ENCODE peak calls at places on chromosomes 3 and 15, in four cellular contexts. L is BE2C, S is heart left ventricle, W is lower lobe of right lung. H is an unnamed sample. For H3K36me3, the result is how much of the 10 kb centered on the place peaks cover.

GRCh38 chr15:83282859-83283812 is 1.3 kb downstream of the BNC1 start:
- DNase-seq in W (no peak), L (no peak), S (peak), H (no peak)

GRCh38 chr3:127226946-127227842 is 34.3 kb downstream of the PRR23E start:
- DNase-seq in S (no peak), L (no peak), W (no peak), H (no peak)

GRCh38 chr3:82354181-82354696 is 592.8 kb upstream of the GBE1 start:
- DNase-seq in S (no peak), W (no peak), L (no peak), H (no peak)

GRCh38 chr3:38649500-38650247 is at the start of gene SCN5A:
- DNase-seq in L (peak), W (peak), S (peak), H (peak)

GRCh38 chr15:48962662-48963523 is 826 bp downstream of the SHC4 start:
- DNase-seq in S (no peak), W (no peak), L (peak), H (peak)

GRCh38 chr3:151003024-151003771 is 30.7 kb upstream of the CLRN1 start:
- DNase-seq in W (no peak), S (no peak), L (no peak), H (no peak)

GRCh38 chr3:195076981-195077610 is 193.9 kb downstream of the XXYLT1 start:
- DNase-seq in W (peak), S (no peak), L (peak), H (peak)

GRCh38 chr15:99482993-99483392 is 82.8 kb upstream of the MEF2A start:
- DNase-seq in S (no peak), L (no peak), W (no peak), H (no peak)

GRCh38 chr15:72902929-72903260 is 119.3 kb upstream of the ADPGK start:
- DNase-seq in S (no peak), L (no peak), W (no peak), H (no peak)

GRCh38 chr15:35929740-35930444 is 383.9 kb upstream of the DPH6 start:
- DNase-seq in S (no peak), W (no peak), L (no peak), H (no peak)

GRCh38 chr3:86563358-86563970 is 427.5 kb downstream of the VGLL3 start:
- DNase-seq in W (no peak), S (no peak), L (no peak), H (no peak)

GRCh38 chr3:185687479-185687878 is 101.4 kb downstream of the SENP2 start:
- DNase-seq in S (no peak), L (no peak), W (no peak), H (no peak)

GRCh38 chr3:36446230-36446629 is 65.9 kb downstream of the STAC start:
- DNase-seq in S (no peak), L (no peak), W (no peak), H (no peak)
- TF ChIP-seq CTCF in S (no peak), L (no peak), W (no peak), H (no peak)

DNA sequence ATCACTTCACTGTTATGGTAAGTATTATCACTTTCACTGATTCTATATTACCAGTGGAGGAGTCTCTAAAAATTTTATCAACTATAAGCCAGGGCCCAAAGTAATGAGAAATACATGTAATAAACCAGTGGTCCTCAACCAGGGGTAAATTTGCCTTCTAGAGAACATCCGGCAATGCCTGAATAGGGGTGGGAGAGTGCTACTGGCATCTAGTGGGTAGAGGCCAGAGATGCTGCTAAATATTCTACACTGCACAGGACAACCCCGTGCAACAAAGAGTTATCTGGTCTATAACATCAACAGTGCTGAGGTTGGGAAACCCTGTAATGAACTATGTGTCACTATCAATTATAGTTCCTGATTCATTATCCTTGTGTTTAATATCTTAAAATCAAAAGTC is 2.2 kb downstream of the LYSMD2 start:
- DNase-seq in W (no peak), L (peak), S (no peak), H (no peak)
- H3K4me3 ChIP-seq in W (no peak), L (peak), S (no peak), H (no peak)

GRCh38 chr15:40773902-40774301 is 4.1 kb downstream of the C15orf62 start:
- DNase-seq in S (no peak), L (no peak), W (peak), H (no peak)

GRCh38 chr15:40773496-40773895 is 3.7 kb downstream of the C15orf62 start:
- DNase-seq in L (no peak), S (no peak), W (peak), H (no peak)

GRCh38 chr15:40770147-40770721 is 454 bp downstream of the C15orf62 start:
- DNase-seq in W (peak), S (no peak), L (no peak), H (peak)

GRCh38 chr15:40771242-40771641 is 1.5 kb downstream of the C15orf62 start:
- DNase-seq in L (no peak), W (peak), S (no peak), H (no peak)

DNA sequence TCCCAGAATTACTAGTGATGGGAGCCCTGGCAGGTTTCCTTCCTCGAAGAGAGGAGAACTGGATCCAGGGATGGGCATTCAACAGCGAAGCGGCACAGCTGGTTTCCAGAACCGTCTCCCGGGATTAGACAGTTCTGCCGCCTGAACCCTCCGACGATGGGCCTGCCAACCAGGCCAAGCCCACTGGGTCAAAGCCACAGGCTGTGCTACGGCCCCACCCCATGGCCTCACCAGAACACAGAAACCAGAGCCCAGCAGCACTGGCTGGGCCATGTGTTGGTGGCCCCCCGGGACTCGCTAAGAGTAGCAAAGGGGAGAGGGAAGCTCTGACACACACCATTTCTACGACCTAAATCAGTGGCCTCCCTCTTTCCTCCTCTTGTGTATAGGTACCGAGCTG is 2.2 kb downstream of the C15orf62 start:
- DNase-seq in S (no peak), L (peak), W (peak), H (peak)
- H3K36me3 ChIP-seq in S (under half), L (under half), W (half or more), H (under half)

GRCh38 chr3:170734043-170734736 is 135.8 kb downstream of the RPL22L1 start:
- DNase-seq in W (no peak), S (no peak), L (no peak), H (no peak)
- TF ChIP-seq CTCF in W (no peak), S (no peak), L (no peak), H (no peak)

GRCh38 chr15:100835626-100836025 is 44.0 kb upstream of the ALDH1A3 start:
- DNase-seq in W (no peak), S (no peak), L (no peak), H (no peak)

GRCh38 chr15:100832178-100832942 is 47.3 kb upstream of the ALDH1A3 start:
- DNase-seq in L (no peak), S (no peak), W (no peak), H (no peak)

GRCh38 chr15:100834731-100835130 is 44.9 kb upstream of the ALDH1A3 start:
- DNase-seq in L (no peak), S (no peak), W (no peak), H (no peak)

GRCh38 chr15:100831466-100831865 is 48.2 kb upstream of the ALDH1A3 start:
- DNase-seq in L (peak), W (no peak), S (no peak), H (no peak)

GRCh38 chr15:100833432-100834389 is 45.9 kb upstream of the ALDH1A3 start:
- DNase-seq in W (no peak), L (no peak), S (no peak), H (no peak)
- H3K4me3 ChIP-seq in W (no peak), L (no peak), S (no peak), H (no peak)

DNA sequence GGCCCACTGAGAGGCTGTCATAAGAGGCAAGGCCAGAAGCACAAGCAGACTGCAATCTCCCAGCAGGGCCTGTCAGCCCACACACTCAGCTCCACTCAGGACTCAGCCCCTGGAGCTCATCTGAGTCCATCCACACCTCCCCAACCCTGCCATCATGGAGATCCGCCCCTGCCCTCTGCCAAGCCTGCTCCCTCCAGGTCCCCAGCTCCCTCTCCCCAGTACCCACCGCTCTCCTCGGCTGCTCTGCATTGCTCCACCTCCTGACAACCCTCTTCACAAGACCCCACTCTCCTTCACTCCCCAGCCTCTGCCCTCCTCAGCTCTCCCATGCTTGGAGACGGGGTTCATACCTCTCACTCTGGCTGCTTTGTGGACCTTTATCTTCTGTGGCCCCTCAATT is 11.1 kb downstream of the POC1A start:
- DNase-seq in W (no peak), L (no peak), S (no peak), H (peak)
- H3K36me3 ChIP-seq in W (under half), L (under half), S (under half), H (under half)

GRCh38 chr3:72277710-72278109 is 492.8 kb upstream of the PROK2 start:
- DNase-seq in L (no peak), S (no peak), W (no peak), H (no peak)
- TF ChIP-seq CTCF in L (no peak), S (no peak), W (no peak), H (no peak)